ENCODE peak calls at places on chromosomes 5 and 9, in eight cellular contexts. L, A, C, S, Z, M, Y and O are unnamed samples.

GRCh38 chr5:90144625-90145327 is 264.8 kb downstream of the CETN3 start:
- DNase-seq in L (no peak), A (no peak), C (peak; percentile 31), S (no peak), Z (no peak), M (no peak), Y (no peak), O (no peak)

GRCh38 chr9:128421474-128422010 is 885 bp downstream of the CERCAM start:
- DNase-seq in L (no peak), A (no peak), C (peak; percentile 34), S (no peak), Z (no peak), M (no peak), Y (peak; percentile 49), O (no peak)

GRCh38 chr5:44638286-44638869 is 170.4 kb upstream of the MRPS30 start:
- DNase-seq in L (no peak), A (no peak), C (no peak), S (no peak), Z (no peak), M (no peak), Y (no peak), O (no peak)

GRCh38 chr9:37528652-37529072 is 42.9 kb downstream of the POLR1E start:
- DNase-seq in L (no peak), A (no peak), C (no peak), S (no peak), Z (no peak), M (no peak), Y (peak; percentile 32), O (no peak)

GRCh38 chr9:89940625-89941024 is 335.8 kb downstream of the GADD45G start:
- DNase-seq in L (no peak), A (no peak), C (peak; percentile 34), S (peak; percentile 8), Z (no peak), M (no peak), Y (no peak), O (no peak)

GRCh38 chr9:95572370-95573151 is 55.8 kb upstream of the PTCH1 start:
- DNase-seq in L (no peak), A (no peak), C (no peak), S (no peak), Z (no peak), M (no peak), Y (no peak), O (no peak)

GRCh38 chr5:6111131-6111530 is 267.2 kb downstream of the MED10 start:
- DNase-seq in L (no peak), A (no peak), C (no peak), S (no peak), Z (no peak), M (no peak), Y (no peak), O (no peak)

GRCh38 chr5:138459311-138459710 is 6.0 kb upstream of the EGR1 start:
- DNase-seq in L (no peak), A (no peak), C (no peak), S (no peak), Z (no peak), M (no peak), Y (peak; percentile 97), O (peak; percentile 75)

GRCh38 chr9:121107041-121107440 is 32.3 kb downstream of the CNTRL start:
- DNase-seq in L (no peak), A (no peak), C (peak; percentile 54), S (peak; percentile 21), Z (no peak), M (no peak), Y (no peak), O (no peak)

GRCh38 chr9:83431470-83432060 is 106.6 kb downstream of the FRMD3 start:
- DNase-seq in L (no peak), A (no peak), C (no peak), S (no peak), Z (no peak), M (no peak), Y (no peak), O (no peak)

GRCh38 chr5:88702328-88702727 is 180.7 kb downstream of the MEF2C start:
- DNase-seq in L (no peak), A (no peak), C (no peak), S (no peak), Z (no peak), M (no peak), Y (no peak), O (no peak)

GRCh38 chr5:32100230-32100629 is 73.9 kb downstream of the GOLPH3 start:
- DNase-seq in L (no peak), A (peak; percentile 75), C (no peak), S (no peak), Z (peak; percentile 79), M (peak; percentile 33), Y (no peak), O (no peak)

GRCh38 chr9:1745980-1746379 is 269.2 kb upstream of the SMARCA2 start:
- DNase-seq in L (no peak), A (no peak), C (no peak), S (no peak), Z (no peak), M (no peak), Y (no peak), O (no peak)

GRCh38 chr5:169629847-169630548 is 7.1 kb upstream of the DOCK2 start:
- DNase-seq in L (no peak), A (no peak), C (peak; percentile 39), S (peak; percentile 90), Z (no peak), M (no peak), Y (peak; percentile 49), O (no peak)

DNA sequence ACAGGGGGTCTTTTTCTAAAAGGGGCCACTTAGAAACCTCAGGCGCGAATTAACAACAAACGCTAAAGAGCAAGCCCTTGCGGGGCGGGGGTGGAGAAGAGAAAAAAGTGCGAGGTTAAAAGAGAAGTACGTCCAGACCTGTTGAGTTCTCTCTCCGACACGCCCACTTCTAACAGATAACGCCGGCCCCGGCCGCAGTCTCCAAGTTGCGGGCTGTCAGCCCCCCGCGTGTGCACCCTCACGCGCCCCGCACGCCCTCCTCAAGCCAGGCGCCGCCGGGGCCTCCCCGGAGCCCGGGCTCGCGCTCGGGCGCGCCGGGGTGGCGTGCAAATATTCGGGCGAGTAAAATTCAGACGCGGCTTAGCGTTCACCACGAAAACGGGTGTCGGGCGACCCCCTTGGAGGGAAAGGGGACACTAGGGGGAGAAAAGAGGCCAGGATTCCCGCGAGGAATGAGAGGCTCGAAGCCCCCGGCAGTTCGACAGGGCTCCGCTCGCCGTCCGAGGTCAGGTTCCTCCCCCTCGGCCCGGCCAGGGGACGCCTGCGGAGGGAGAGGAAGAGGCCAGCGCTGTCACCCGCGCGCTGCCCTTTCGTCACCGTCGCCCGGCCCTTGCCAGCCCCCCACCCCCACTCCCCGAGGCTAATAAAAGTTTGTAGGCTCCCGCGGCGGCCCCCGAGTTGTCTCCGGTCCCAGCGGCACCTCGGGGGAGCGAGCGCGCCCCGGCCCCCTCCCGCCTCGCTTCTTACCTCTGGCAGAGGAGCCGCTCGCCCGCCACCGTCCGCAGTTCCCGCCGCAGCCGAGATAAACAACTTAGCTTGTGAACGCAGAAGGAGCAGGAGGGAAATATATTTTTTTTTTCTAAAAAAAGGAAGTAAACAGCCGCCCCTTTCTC is 776 bp downstream of the NR3C1 start:
- DNase-seq in L (peak; percentile 40), A (peak; percentile 70), C (peak; percentile 45), S (peak; percentile 78), Z (peak; percentile 85), M (peak; percentile 49), Y (peak; percentile 72), O (peak; percentile 40)
- TF ChIP-seq CTCF in L (peak; percentile 11), A (no peak), C (no peak), S (no peak), Z (no peak), M (no peak), Y (no peak), O (peak; percentile 18)

DNA sequence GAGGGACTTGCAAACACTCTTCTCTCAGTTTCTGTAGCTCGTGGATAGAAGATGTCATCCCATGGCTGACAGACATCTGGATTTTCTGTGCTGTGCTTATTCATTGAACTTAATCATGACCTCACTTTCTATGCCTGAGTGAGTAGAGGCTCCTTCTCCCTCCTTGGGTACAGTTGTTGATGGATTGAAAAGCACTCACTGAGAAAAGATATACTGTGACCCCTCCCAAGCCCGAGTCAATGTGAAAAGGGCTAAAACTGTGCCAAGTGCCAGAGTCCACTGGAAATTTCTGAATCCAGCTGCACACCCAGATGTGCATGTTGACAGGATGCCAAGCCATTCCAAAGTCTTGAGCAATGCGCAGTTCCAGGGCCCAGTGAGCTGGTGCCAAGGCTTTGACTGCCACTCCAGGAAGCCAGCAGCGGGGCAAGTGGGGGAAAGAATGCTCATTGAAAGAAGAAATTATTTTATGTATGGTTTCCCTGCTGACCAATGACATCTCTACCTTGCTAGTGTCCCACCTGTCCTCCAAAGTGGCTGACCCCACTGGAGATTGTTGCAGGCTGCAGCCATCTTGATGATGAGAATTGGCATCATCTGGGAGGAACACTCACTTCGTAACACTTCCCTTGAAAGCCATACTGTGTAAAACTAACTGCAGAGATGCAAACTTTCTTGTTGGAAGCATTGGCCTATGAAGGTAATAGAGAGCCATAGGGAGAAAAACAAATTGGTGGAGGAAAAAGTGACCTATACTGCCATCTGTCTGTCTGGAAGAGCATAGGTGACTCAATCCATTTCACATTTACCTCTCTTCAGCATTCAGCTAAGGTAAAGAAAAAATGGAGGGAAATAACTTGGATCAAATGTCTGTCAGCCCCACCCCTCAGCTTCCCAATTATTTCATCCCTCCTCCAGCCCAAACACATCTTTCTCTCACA is 473.2 kb downstream of the NTRK2 start:
- DNase-seq in L (no peak), A (no peak), C (no peak), S (peak; percentile 37), Z (no peak), M (no peak), Y (no peak), O (peak; percentile 35)
- TF ChIP-seq CTCF in L (peak; percentile 69), A (peak; percentile 77), C (peak; percentile 70), S (peak; percentile 50), Z (no peak), M (peak; percentile 58), Y (no peak), O (peak; percentile 74)

GRCh38 chr9:79581794-79582193 is 10.0 kb downstream of the TLE4 start:
- DNase-seq in L (no peak), A (no peak), C (peak; percentile 69), S (no peak), Z (no peak), M (peak; percentile 14), Y (peak; percentile 49), O (no peak)

GRCh38 chr9:79583957-79584654 is 12.3 kb downstream of the TLE4 start:
- DNase-seq in L (no peak), A (no peak), C (no peak), S (no peak), Z (peak; percentile 75), M (no peak), Y (peak; percentile 75), O (no peak)

GRCh38 chr9:79581388-79581787 is 9.6 kb downstream of the TLE4 start:
- DNase-seq in L (no peak), A (no peak), C (peak; percentile 38), S (peak; percentile 20), Z (no peak), M (no peak), Y (no peak), O (no peak)

GRCh38 chr9:79588488-79588887 is 16.7 kb downstream of the TLE4 start:
- DNase-seq in L (no peak), A (no peak), C (no peak), S (no peak), Z (no peak), M (no peak), Y (no peak), O (no peak)

GRCh38 chr9:79584655-79584982 is 12.9 kb downstream of the TLE4 start:
- DNase-seq in L (no peak), A (no peak), C (no peak), S (no peak), Z (no peak), M (no peak), Y (no peak), O (no peak)
- TF ChIP-seq CTCF in L (no peak), A (no peak), C (no peak), S (no peak), Z (no peak), M (no peak), Y (no peak), O (no peak)

GRCh38 chr9:104686081-104686480 is 8.2 kb upstream of the OR13D1 start:
- DNase-seq in L (no peak), A (no peak), C (no peak), S (no peak), Z (no peak), M (no peak), Y (no peak), O (no peak)

GRCh38 chr9:104682642-104683041 is 11.7 kb upstream of the OR13D1 start:
- DNase-seq in L (no peak), A (no peak), C (peak; percentile 45), S (peak; percentile 78), Z (no peak), M (no peak), Y (peak; percentile 8), O (peak; percentile 10)
- TF ChIP-seq CTCF in L (peak; percentile 73), A (peak; percentile 69), C (peak; percentile 73), S (peak; percentile 53), Z (no peak), M (peak; percentile 31), Y (peak; percentile 57), O (peak; percentile 53)